ENCODE peak calls at places on chromosome 7, in ten cellular contexts. D is iPS DF 6.9; K is PC-9; E is body of pancreas; B is right lobe of liver; I is sigmoid colon; A is MM.1S; Q is ovary; T is adrenal gland; S is CD8-positive, alpha-beta memory T cell. M is an unnamed sample. For H3K4me1, the result is how much of the 10 kb centered on the place peaks cover.

GRCh38 chr7:149772821-149773425 is 465 bp downstream of the ZNF467 start:
- DNase-seq in Q (peak), T (no peak), E (peak), B (peak), K (no peak), D (no peak), S (peak), A (peak), I (no peak), M (peak)

GRCh38 chr7:27247000-27247399 is 4.4 kb downstream of the EVX1 start:
- DNase-seq in D (no peak), T (no peak), Q (no peak), E (no peak), S (no peak), K (no peak), B (no peak), A (no peak), I (no peak), M (no peak)

GRCh38 chr7:40746841-40747556 is 612.2 kb downstream of the SUGCT start:
- DNase-seq in T (no peak), E (no peak), Q (no peak), D (no peak), A (no peak), B (no peak), K (no peak), I (no peak), S (no peak), M (no peak)

GRCh38 chr7:1288390-1288995 is 55.8 kb downstream of the UNCX start:
- DNase-seq in D (no peak), A (no peak), S (no peak), K (no peak), B (peak), I (no peak), E (no peak), T (no peak), Q (no peak), M (peak)

GRCh38 chr7:6446977-6447588 is 671 bp downstream of the DAGLB start:
- DNase-seq in T (peak), A (peak), D (no peak), I (peak), E (peak), Q (peak), K (peak), S (peak), B (peak), M (peak)

GRCh38 chr7:132138817-132139216 is 437.5 kb downstream of the PLXNA4 start:
- DNase-seq in D (no peak), T (no peak), A (no peak), E (no peak), Q (no peak), S (no peak), B (no peak), I (no peak), K (peak), M (no peak)

GRCh38 chr7:97847791-97848190 is 24.4 kb downstream of the ASNS start:
- DNase-seq in T (no peak), Q (no peak), I (no peak), D (no peak), S (no peak), E (no peak), A (peak), K (no peak), B (no peak), M (no peak)

GRCh38 chr7:40584667-40585433 is 450.0 kb downstream of the SUGCT start:
- DNase-seq in S (no peak), I (no peak), E (no peak), T (no peak), Q (no peak), K (peak), B (no peak), A (no peak), D (no peak), M (no peak)

GRCh38 chr7:18208921-18209320 is 181.3 kb upstream of the PRPS1L1 start:
- DNase-seq in E (no peak), B (no peak), T (no peak), K (peak), D (no peak), S (no peak), Q (no peak), A (no peak), I (no peak), M (no peak)

GRCh38 chr7:99407849-99408346 is 499 bp downstream of the PDAP1 start:
- DNase-seq in S (no peak), B (no peak), D (no peak), I (peak), E (peak), Q (peak), K (peak), A (no peak), T (peak), M (peak)

GRCh38 chr7:133564484-133564883 is 311.6 kb downstream of the EXOC4 start:
- DNase-seq in S (no peak), E (no peak), T (no peak), B (no peak), Q (no peak), A (no peak), K (no peak), D (no peak), I (no peak), M (no peak)

GRCh38 chr7:6260291-6261183 is 11.9 kb downstream of the CYTH3 start:
- DNase-seq in A (no peak), E (no peak), K (no peak), Q (no peak), D (no peak), S (no peak), I (no peak), B (no peak), T (no peak), M (no peak)

GRCh38 chr7:134947329-134947728 is 39.0 kb upstream of the AGBL3 start:
- DNase-seq in S (no peak), D (no peak), A (no peak), I (no peak), K (no peak), Q (no peak), E (no peak), B (no peak), T (no peak), M (no peak)

GRCh38 chr7:47253650-47254080 is 328.2 kb downstream of the TNS3 start:
- DNase-seq in K (peak), E (peak), B (no peak), A (no peak), T (peak), S (no peak), Q (peak), I (peak), D (no peak), M (peak)

GRCh38 chr7:102843850-102844249 is 69.0 kb upstream of the LRRC17 start:
- DNase-seq in B (no peak), A (no peak), S (no peak), T (no peak), D (no peak), K (no peak), E (no peak), Q (no peak), I (no peak), M (no peak)

GRCh38 chr7:31893365-31893764 is 176.8 kb downstream of the PDE1C start:
- DNase-seq in T (no peak), K (no peak), S (no peak), I (no peak), D (no peak), B (no peak), Q (no peak), E (no peak), A (no peak), M (no peak)

GRCh38 chr7:116966606-116967005 is 13.3 kb downstream of the ST7 start:
- DNase-seq in K (no peak), I (no peak), D (no peak), E (no peak), B (no peak), T (no peak), Q (no peak), S (no peak), A (no peak), M (no peak)

GRCh38 chr7:155247479-155248365 is 50.0 kb upstream of the INSIG1 start:
- DNase-seq in K (peak), A (no peak), B (no peak), I (no peak), E (no peak), Q (no peak), T (no peak), S (no peak), D (no peak), M (no peak)

GRCh38 chr7:22671177-22671879 is 55.7 kb upstream of the IL6 start:
- DNase-seq in I (no peak), A (no peak), T (no peak), D (no peak), B (no peak), Q (no peak), K (no peak), E (no peak), S (no peak), M (no peak)

GRCh38 chr7:107563761-107564552 is at the start of the genes COG5 and DUS4L:
- DNase-seq in K (peak), T (peak), D (peak), S (peak), E (peak), I (peak), A (peak), Q (peak), B (peak), M (peak)

GRCh38 chr7:45890902-45891461 is 2.7 kb downstream of the IGFBP1 start:
- DNase-seq in S (no peak), E (no peak), Q (no peak), D (no peak), I (no peak), A (peak), T (no peak), B (no peak), K (peak), M (no peak)

DNA sequence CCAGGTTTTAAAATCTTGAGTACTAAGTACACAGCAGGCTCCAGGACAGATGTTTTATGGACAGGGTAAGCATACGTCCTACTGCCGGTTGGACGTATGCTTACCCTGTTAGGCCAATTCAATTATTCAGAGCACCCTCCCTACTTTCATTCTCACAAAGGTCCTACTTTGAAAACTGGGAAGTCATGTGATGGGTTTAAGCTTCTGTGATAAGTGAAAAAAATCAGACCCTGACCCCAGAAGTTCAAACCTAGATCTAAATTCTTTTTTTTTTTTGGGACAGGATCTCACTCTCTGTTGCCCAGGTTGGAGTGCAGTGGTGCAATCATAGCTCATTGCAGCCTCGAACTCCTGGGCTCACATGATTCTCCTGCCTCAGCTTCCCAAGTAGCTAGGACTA is 55.2 kb downstream of the HIPK2 start:
- DNase-seq in B (no peak), E (no peak), K (no peak), S (no peak), T (no peak), I (no peak), A (no peak), D (no peak), Q (no peak), M (no peak)
- H3K4me1 ChIP-seq in B (half or more), E (half or more), K (under half), S (under half), T (half or more), I (under half), A (under half), D (under half), Q (under half), M (under half)

GRCh38 chr7:4134631-4135030 is 547.5 kb upstream of the FOXK1 start:
- DNase-seq in B (peak), I (peak), A (no peak), D (no peak), S (no peak), Q (peak), K (no peak), T (no peak), E (peak), M (peak)
- H3K4me1 ChIP-seq in B (under half), I (under half), A (under half), D (under half), S (under half), Q (under half), K (under half), T (under half), E (under half), M (under half)

GRCh38 chr7:10797157-10797556 is 176.5 kb upstream of the PHF14 start:
- DNase-seq in Q (no peak), T (no peak), E (no peak), I (no peak), S (no peak), D (no peak), K (no peak), B (no peak), A (peak), M (no peak)
- H3K4me1 ChIP-seq in Q (under half), T (under half), E (under half), I (under half), S (under half), D (under half), K (under half), B (under half), A (under half), M (under half)

DNA sequence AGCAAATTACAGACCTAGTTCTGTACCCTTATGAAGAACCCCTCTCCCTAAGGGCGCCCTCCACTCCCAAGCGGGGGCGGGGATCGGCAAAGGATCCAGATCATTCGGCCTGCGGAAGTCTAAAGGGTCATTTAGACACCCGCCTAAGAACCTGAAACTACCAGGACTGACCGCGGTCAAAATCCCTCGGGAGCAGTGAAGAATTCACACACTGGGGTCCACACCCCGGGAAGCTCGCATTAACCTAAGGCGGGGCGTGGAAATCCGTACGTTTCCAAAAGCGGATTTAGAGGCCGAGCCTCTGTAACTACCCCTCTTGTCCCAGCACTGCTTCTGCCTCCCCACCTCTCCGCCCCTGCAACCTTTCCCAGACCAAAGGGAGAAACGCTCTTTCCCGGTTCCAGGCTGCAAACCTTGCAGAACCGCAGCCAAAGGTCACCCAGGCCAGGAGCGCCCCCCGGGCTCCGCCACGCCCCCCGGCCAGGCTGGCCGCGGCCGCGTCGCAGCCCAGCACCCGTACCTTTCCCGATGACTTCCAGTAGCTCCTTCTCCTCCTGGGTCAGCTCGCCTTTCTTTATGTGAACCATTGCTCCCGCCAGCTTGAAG is 464 bp downstream of the ANKMY2 start:
- DNase-seq in T (no peak), K (no peak), D (no peak), A (no peak), I (peak), E (peak), B (peak), Q (no peak), S (no peak), M (peak)
- H3K4me1 ChIP-seq in T (under half), K (under half), D (under half), A (under half), I (under half), E (under half), B (under half), Q (under half), S (under half), M (under half)

DNA sequence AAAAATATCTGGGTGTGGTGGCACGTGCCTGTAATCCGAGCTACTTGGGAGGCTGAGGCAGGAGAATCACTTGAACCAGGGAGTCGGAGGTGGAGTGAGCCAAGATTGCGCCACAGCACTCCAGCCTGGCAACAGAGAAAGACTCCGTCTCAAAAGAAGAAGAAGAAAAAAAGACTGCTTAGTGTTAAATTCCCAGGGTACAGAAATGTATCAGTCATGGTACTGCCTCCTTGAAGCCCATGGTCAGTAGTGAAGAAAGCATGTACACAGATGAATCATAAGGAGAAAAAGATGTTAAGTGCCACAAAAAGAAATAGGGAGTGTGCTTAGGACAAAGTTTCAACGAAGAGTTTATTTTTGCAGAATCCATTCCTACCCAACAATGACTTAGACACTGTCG is 62.5 kb upstream of the KMT2E start:
- DNase-seq in K (no peak), S (no peak), Q (no peak), T (no peak), B (no peak), D (no peak), E (no peak), A (no peak), I (no peak), M (no peak)
- H3K4me1 ChIP-seq in K (under half), S (under half), Q (under half), T (under half), B (under half), D (under half), E (under half), A (under half), I (under half), M (under half)

DNA sequence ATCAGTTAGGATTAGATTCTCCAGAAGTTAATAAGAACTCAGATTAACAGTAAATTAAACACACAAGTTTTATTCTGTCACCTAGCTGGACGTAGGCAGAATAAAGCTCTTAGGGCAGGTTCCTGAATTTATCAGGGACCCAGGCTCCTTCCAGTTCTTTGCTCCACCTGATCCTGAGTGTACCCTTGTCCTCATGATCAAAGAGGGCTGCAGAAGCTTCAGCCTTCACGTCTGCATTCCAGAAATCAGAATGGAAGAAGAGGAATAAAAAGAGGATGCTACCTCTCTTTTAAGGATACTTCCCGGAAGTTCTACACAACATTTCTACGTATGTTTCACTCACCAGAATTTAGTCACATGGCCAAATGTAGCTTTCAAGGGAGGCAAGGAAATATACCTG is 1.7 kb upstream of the GSAP start:
- DNase-seq in A (no peak), B (no peak), I (no peak), E (no peak), D (no peak), S (no peak), K (no peak), Q (no peak), T (no peak), M (no peak)
- H3K4me1 ChIP-seq in A (under half), B (under half), I (under half), E (under half), D (under half), S (under half), K (under half), Q (under half), T (under half), M (under half)

GRCh38 chr7:42869131-42870020 is 42.5 kb downstream of the C7orf25 start:
- DNase-seq in S (no peak), T (peak), D (no peak), A (no peak), I (no peak), B (no peak), E (no peak), Q (no peak), K (no peak), M (no peak)
- H3K4me1 ChIP-seq in S (under half), T (under half), D (under half), A (under half), I (under half), B (under half), E (under half), Q (under half), K (under half), M (under half)

GRCh38 chr7:126488043-126488442 is 764.7 kb downstream of the GRM8 start:
- DNase-seq in T (no peak), A (no peak), E (no peak), D (no peak), Q (no peak), B (no peak), I (no peak), S (no peak), K (no peak), M (no peak)
- H3K4me1 ChIP-seq in T (under half), A (under half), E (under half), D (under half), Q (under half), B (under half), I (under half), S (under half), K (under half), M (under half)

GRCh38 chr7:44379366-44380178 is 54.2 kb upstream of the CAMK2B start:
- DNase-seq in K (no peak), A (no peak), S (no peak), B (no peak), E (no peak), D (no peak), T (no peak), I (no peak), Q (no peak), M (no peak)
- H3K4me1 ChIP-seq in K (under half), A (under half), S (under half), B (under half), E (under half), D (under half), T (under half), I (under half), Q (under half), M (under half)

GRCh38 chr7:4694653-4695335 is 12.7 kb downstream of the FOXK1 start:
- DNase-seq in S (no peak), Q (peak), K (no peak), B (no peak), E (no peak), D (no peak), A (no peak), T (peak), I (peak), M (peak)
- H3K4me1 ChIP-seq in S (under half), Q (under half), K (under half), B (under half), E (under half), D (under half), A (under half), T (half or more), I (under half), M (under half)

M was measured in aorta.